ENCODE peak calls at places on chromosome 1, in nine cellular contexts. G, B, J, D, M, Y, I, S and N are unnamed samples.

GRCh38 chr1:165885305-165885694 is 57.9 kb downstream of the UCK2 start:
- DNase-seq in G (no peak), S (no peak), M (no peak), B (no peak), Y (no peak), J (no peak), I (no peak), D (no peak), N (no peak)

GRCh38 chr1:185439727-185440415 is 122.8 kb upstream of the IVNS1ABP start:
- DNase-seq in B (no peak), Y (no peak), G (peak), M (no peak), I (no peak), D (peak), S (no peak), J (no peak), N (peak)

GRCh38 chr1:53448241-53448841 is 10.9 kb upstream of the DMRTB1 start:
- DNase-seq in D (no peak), M (no peak), J (no peak), Y (no peak), I (no peak), G (no peak), B (no peak), S (no peak), N (no peak)

GRCh38 chr1:108043712-108044111 is 78.7 kb upstream of the VAV3 start:
- DNase-seq in Y (no peak), S (peak), J (no peak), G (no peak), M (no peak), I (no peak), D (no peak), B (no peak), N (peak)

GRCh38 chr1:246565751-246566127 is 322 bp downstream of the TFB2M start:
- DNase-seq in J (no peak), B (no peak), G (no peak), D (no peak), S (no peak), M (no peak), I (no peak), Y (no peak), N (no peak)

GRCh38 chr1:198295186-198295585 is 138.4 kb downstream of the NEK7 start:
- DNase-seq in B (no peak), Y (no peak), M (no peak), I (peak), J (peak), S (no peak), G (no peak), D (no peak), N (no peak)

GRCh38 chr1:183841950-183842816 is 37.3 kb downstream of the RGL1 start:
- DNase-seq in D (peak), B (no peak), S (no peak), G (peak), M (no peak), J (no peak), I (no peak), Y (no peak), N (peak)

GRCh38 chr1:59730759-59731478 is 83.8 kb upstream of the HOOK1 start:
- DNase-seq in G (peak), Y (no peak), S (no peak), D (peak), B (no peak), J (no peak), I (no peak), M (peak), N (no peak)

GRCh38 chr1:197695961-197696360 is 79.3 kb downstream of the DENND1B start:
- DNase-seq in S (no peak), G (peak), B (no peak), D (no peak), M (no peak), J (no peak), I (no peak), Y (no peak), N (no peak)

GRCh38 chr1:215923129-215923824 is 356.2 kb downstream of the KCTD3 start:
- DNase-seq in M (no peak), D (no peak), B (no peak), Y (no peak), S (no peak), I (no peak), J (no peak), G (no peak), N (no peak)

GRCh38 chr1:212967767-212968166 is 17.4 kb downstream of the VASH2 start:
- DNase-seq in Y (peak), J (peak), I (peak), M (no peak), B (no peak), D (peak), G (peak), S (peak), N (no peak)

GRCh38 chr1:201262963-201263608 is 20.2 kb upstream of the PKP1 start:
- DNase-seq in G (no peak), M (peak), J (no peak), Y (no peak), I (no peak), S (no peak), B (peak), D (no peak), N (no peak)

GRCh38 chr1:163241716-163242115 is 39.0 kb upstream of the RGS5 start:
- DNase-seq in J (no peak), B (no peak), S (no peak), Y (no peak), D (no peak), M (no peak), I (no peak), G (no peak), N (no peak)

GRCh38 chr1:154750681-154751665 is 119.1 kb downstream of the KCNN3 start:
- DNase-seq in J (no peak), I (peak), M (no peak), Y (no peak), D (no peak), S (no peak), G (no peak), B (no peak), N (no peak)

GRCh38 chr1:147647796-147648633 is 22.3 kb downstream of the ACP6 start:
- DNase-seq in B (no peak), Y (no peak), G (no peak), J (no peak), M (no peak), I (no peak), S (peak), D (no peak), N (no peak)

GRCh38 chr1:59698386-59698785 is 116.4 kb upstream of the HOOK1 start:
- DNase-seq in G (no peak), J (no peak), Y (no peak), I (no peak), S (no peak), B (no peak), M (no peak), D (no peak), N (no peak)

GRCh38 chr1:78061825-78062523 is 16.2 kb downstream of the GIPC2 start:
- DNase-seq in Y (no peak), B (no peak), M (no peak), I (no peak), S (no peak), D (peak), G (peak), J (no peak), N (no peak)

GRCh38 chr1:243950166-243950565 is 100.1 kb upstream of the AKT3 start:
- DNase-seq in I (no peak), S (no peak), J (no peak), G (peak), D (peak), M (no peak), Y (no peak), B (no peak), N (no peak)

GRCh38 chr1:58551741-58552140 is 5.2 kb upstream of the OMA1 start:
- DNase-seq in B (no peak), J (no peak), G (no peak), Y (no peak), I (no peak), D (no peak), M (no peak), S (no peak), N (no peak)

GRCh38 chr1:20733361-20733975 is 965 bp upstream of the SH2D5 start:
- DNase-seq in S (no peak), B (no peak), Y (no peak), I (no peak), G (peak), D (no peak), M (no peak), J (no peak), N (no peak)

GRCh38 chr1:157496121-157496526 is 56.2 kb downstream of the FCRL5 start:
- DNase-seq in D (no peak), J (peak), B (no peak), S (peak), M (peak), G (peak), I (no peak), Y (peak), N (no peak)

GRCh38 chr1:68168545-68169065 is 63.7 kb downstream of the WLS start:
- DNase-seq in G (no peak), J (no peak), B (no peak), S (no peak), Y (no peak), M (no peak), D (no peak), I (no peak), N (no peak)

GRCh38 chr1:93669369-93669768 is 12.3 kb downstream of the BCAR3 start:
- DNase-seq in I (no peak), S (no peak), J (no peak), Y (peak), G (peak), B (no peak), D (no peak), M (no peak), N (no peak)

GRCh38 chr1:197913495-197914276 is 3.5 kb upstream of the LHX9 start:
- DNase-seq in B (no peak), G (no peak), S (no peak), D (no peak), I (peak), J (no peak), M (no peak), Y (no peak), N (no peak)

GRCh38 chr1:160284220-160284781 is 632 bp downstream of the PEX19 start:
- DNase-seq in S (peak), G (peak), D (no peak), B (no peak), Y (peak), M (peak), J (peak), I (no peak), N (no peak)

GRCh38 chr1:63593887-63594617 is 841 bp downstream of the PGM1 start:
- DNase-seq in S (peak), J (peak), Y (peak), B (peak), M (peak), G (peak), I (peak), D (peak), N (no peak)

GRCh38 chr1:154877370-154877974 is 7.4 kb upstream of the KCNN3 start:
- DNase-seq in G (no peak), D (no peak), Y (no peak), S (no peak), I (no peak), B (no peak), J (no peak), M (peak), N (no peak)

GRCh38 chr1:77292551-77292950 is 10.7 kb downstream of the AK5 start:
- DNase-seq in Y (no peak), G (no peak), S (no peak), D (no peak), J (no peak), I (no peak), B (no peak), M (no peak), N (no peak)

GRCh38 chr1:152519876-152520275 is 5.6 kb downstream of the CRCT1 start:
- DNase-seq in M (no peak), Y (no peak), I (no peak), B (no peak), D (no peak), J (no peak), G (no peak), S (peak), N (no peak)

GRCh38 chr1:208131631-208132286 is 112.4 kb downstream of the PLXNA2 start:
- DNase-seq in M (no peak), J (no peak), S (no peak), D (no peak), G (peak), B (no peak), Y (no peak), I (no peak), N (no peak)

GRCh38 chr1:202952818-202953217 is 5.3 kb downstream of the ADIPOR1 start:
- DNase-seq in Y (no peak), G (peak), I (no peak), J (no peak), S (peak), B (no peak), D (peak), M (peak), N (no peak)

GRCh38 chr1:197783510-197783948 is 8.2 kb upstream of the DENND1B start:
- DNase-seq in J (no peak), B (no peak), Y (no peak), D (peak), G (peak), S (no peak), I (no peak), M (peak), N (no peak)

GRCh38 chr1:208988811-208989222 is 594.7 kb upstream of the CAMK1G start:
- DNase-seq in B (no peak), G (peak), I (no peak), J (no peak), S (peak), M (peak), D (peak), Y (no peak), N (peak)

GRCh38 chr1:56867491-56867890 is 12.9 kb downstream of the C8A start:
- DNase-seq in J (no peak), M (no peak), Y (no peak), S (no peak), B (no peak), G (no peak), D (no peak), I (no peak), N (no peak)

GRCh38 chr1:67144696-67145095 is 9.9 kb upstream of the C1orf141 start:
- DNase-seq in B (no peak), J (no peak), Y (no peak), I (no peak), G (no peak), S (no peak), D (no peak), M (no peak), N (no peak)

GRCh38 chr1:219876798-219877209 is 51.6 kb downstream of the SLC30A10 start:
- DNase-seq in D (no peak), J (no peak), Y (no peak), M (no peak), G (peak), B (no peak), S (peak), I (no peak), N (no peak)

GRCh38 chr1:230611128-230611914 is 31.0 kb upstream of the COG2 start:
- DNase-seq in D (no peak), G (no peak), I (no peak), J (no peak), S (no peak), Y (no peak), M (no peak), B (no peak), N (no peak)

GRCh38 chr1:31101147-31101502 is 35.6 kb upstream of the PUM1 start:
- DNase-seq in M (peak), G (peak), J (no peak), I (no peak), D (peak), S (no peak), B (no peak), Y (no peak), N (no peak)
- TF ChIP-seq CTCF in M (no peak), G (no peak), J (no peak), I (no peak), D (no peak), S (no peak), B (no peak), Y (no peak), N (no peak)

GRCh38 chr1:205852969-205853368 is 3.0 kb upstream of the PM20D1 start:
- DNase-seq in D (no peak), B (no peak), Y (no peak), J (no peak), I (no peak), S (no peak), M (no peak), G (no peak), N (no peak)

GRCh38 chr1:205856433-205856832 is 6.5 kb upstream of the PM20D1 start:
- DNase-seq in G (no peak), J (no peak), D (no peak), I (no peak), B (no peak), Y (no peak), S (no peak), M (no peak), N (no peak)

GRCh38 chr1:205861540-205861939 is 11.6 kb upstream of the PM20D1 start:
- DNase-seq in I (no peak), D (no peak), S (no peak), B (no peak), Y (no peak), M (no peak), J (no peak), G (no peak), N (no peak)

DNA sequence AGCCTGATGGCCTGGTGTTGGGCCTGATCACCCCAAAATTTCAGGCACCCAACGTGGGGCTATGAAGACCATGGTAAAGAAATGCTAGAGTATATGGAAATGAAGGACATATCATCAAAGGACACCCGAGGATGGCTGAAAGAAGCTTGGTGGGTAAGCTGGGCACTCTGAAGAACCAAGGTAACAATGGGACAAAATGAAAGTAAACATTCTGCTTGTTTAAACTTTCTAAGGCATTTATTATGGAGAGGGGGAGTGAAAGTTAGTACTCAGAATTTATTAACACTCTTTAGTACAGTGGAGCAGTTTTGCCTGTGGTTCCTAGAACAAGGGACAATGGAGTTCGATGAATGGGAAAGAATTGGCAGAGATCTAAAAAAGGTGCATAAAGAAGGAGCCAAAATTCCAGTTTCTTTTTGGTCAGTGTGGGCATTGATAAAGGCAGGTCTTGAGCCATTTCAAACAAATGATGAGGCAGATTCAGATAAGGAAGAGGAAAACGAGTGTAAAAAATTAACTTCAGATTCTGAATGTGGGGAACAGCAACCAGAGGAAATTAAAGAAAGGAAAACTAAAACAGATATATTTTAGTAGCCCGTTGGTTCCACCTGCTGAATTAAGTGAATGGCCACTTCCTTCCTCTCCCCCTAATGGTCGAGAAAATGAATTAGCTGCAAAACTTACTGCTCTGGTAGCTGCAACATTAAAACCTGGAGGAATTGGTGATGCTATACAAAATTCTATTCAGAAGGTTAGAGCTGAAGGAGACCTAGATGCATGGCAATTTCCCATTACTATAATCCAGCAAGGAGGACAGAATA is 8.4 kb upstream of the PM20D1 start:
- DNase-seq in B (no peak), G (no peak), S (no peak), Y (no peak), I (no peak), D (no peak), M (no peak), J (no peak), N (no peak)
- TF ChIP-seq CTCF in B (no peak), G (no peak), S (no peak), Y (no peak), I (no peak), D (no peak), M (no peak), J (no peak), N (peak)

DNA sequence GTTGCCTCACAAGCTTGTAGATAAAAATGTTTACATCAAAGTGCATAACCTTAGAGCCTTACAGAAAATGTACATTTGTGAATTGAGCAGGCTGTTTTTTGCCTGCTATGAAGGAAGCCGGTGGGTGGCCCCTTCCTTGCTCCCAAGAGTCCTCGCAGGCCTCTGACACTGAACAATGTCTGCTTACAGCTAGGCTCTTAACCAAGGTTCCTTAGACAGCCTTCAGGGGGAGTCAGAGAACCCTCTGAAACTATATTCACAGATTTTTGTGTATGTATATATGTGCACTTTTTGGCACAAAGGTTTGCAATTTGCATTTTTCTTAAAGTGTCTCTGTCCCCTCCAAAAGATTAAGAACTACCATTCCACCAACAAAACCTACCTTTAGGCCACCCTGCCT is 282.6 kb downstream of the BARHL2 start:
- DNase-seq in S (no peak), I (no peak), B (no peak), Y (peak), G (no peak), D (no peak), J (no peak), M (no peak), N (no peak)
- TF ChIP-seq CTCF in S (no peak), I (peak), B (no peak), Y (no peak), G (peak), D (no peak), J (peak), M (no peak), N (peak)

GRCh38 chr1:4671828-4672227 is 17.4 kb downstream of the AJAP1 start:
- DNase-seq in Y (no peak), J (no peak), I (no peak), D (no peak), B (no peak), M (no peak), G (no peak), S (no peak), N (no peak)

GRCh38 chr1:4674676-4675075 is 20.3 kb downstream of the AJAP1 start:
- DNase-seq in S (no peak), I (no peak), B (no peak), M (no peak), Y (no peak), G (no peak), D (no peak), J (no peak), N (no peak)

GRCh38 chr1:4674117-4674516 is 19.7 kb downstream of the AJAP1 start:
- DNase-seq in I (no peak), G (no peak), S (no peak), M (no peak), J (no peak), D (no peak), B (no peak), Y (no peak), N (no peak)

GRCh38 chr1:4675454-4676186 is 21.2 kb downstream of the AJAP1 start:
- DNase-seq in I (no peak), B (no peak), Y (no peak), M (no peak), J (no peak), G (no peak), S (no peak), D (no peak), N (no peak)

DNA sequence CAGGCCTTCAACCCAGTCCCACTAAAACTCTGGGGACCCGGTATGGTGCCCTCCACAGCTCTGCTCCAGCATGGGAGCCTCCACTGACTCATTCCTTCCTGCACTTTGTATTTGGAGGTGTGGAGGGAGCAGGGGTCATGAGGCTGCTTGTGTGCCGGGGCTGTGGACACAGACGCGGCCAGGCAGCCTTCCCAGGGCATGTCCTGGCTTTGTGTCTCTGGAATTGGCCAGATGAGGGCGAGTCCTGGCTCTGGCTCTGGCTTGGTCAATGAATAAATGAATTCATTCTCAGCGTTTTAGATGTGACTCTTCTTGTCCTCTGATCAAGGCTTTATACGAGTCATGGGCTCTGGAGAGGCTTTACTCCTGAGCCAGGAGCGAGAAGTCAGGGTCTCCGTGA is 19.1 kb downstream of the AJAP1 start:
- DNase-seq in Y (no peak), S (no peak), D (no peak), I (no peak), J (no peak), M (no peak), B (no peak), G (no peak), N (no peak)
- TF ChIP-seq CTCF in Y (no peak), S (no peak), D (no peak), I (no peak), J (no peak), M (no peak), B (no peak), G (no peak), N (no peak)

DNA sequence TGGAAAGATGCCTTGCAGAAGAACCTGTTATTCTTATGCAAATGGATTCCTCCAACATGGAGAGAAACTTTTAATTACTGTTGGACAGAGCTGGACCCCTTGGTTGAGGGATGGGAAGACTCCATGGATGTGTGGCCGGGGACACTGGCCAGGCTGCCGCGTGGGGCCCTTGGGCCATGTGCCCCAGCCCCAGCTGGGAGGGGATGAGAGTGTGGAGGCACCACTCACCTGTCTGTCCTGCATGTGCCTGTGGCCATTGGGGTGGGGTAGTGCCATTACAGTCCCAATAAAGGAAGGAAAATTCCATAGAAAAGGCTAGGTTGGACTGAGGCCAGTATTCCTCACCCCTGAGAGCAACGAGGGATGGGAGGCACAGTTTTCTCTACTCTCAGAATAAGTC is 564.5 kb upstream of the PTBP2 start:
- DNase-seq in M (no peak), S (no peak), I (no peak), J (no peak), G (no peak), Y (no peak), D (no peak), B (no peak), N (no peak)
- TF ChIP-seq CTCF in M (no peak), S (no peak), I (no peak), J (no peak), G (no peak), Y (no peak), D (no peak), B (no peak), N (no peak)